ENCODE peak calls at places on chromosomes 13 and 19, in seven cellular contexts. D is sigmoid colon, W is mammary epithelial cell, U is A549, N is Panc1, G is transverse colon, O is neural progenitor cell. V is an unnamed sample.

GRCh38 chr13:44605711-44606110 is 29.6 kb upstream of the TSC22D1 start:
- DNase-seq in U (no peak), N (no peak), W (no peak), G (no peak), D (no peak), O (no peak), V (no peak)

GRCh38 chr13:48978942-48979601 is 3.4 kb downstream of the FNDC3A start:
- DNase-seq in N (no peak), D (no peak), G (no peak), U (no peak), O (no peak), W (no peak), V (no peak)

GRCh38 chr19:42280761-42281174 is 11.7 kb downstream of the CIC start:
- DNase-seq in O (peak), N (no peak), G (peak), W (no peak), D (no peak), U (no peak), V (no peak)

GRCh38 chr19:58538257-58539168 is 5.4 kb upstream of the TRIM28 start:
- DNase-seq in G (no peak), N (no peak), U (no peak), D (peak), O (peak), W (no peak), V (no peak)

GRCh38 chr19:10076535-10076934 is 9.6 kb upstream of the SHFL start:
- DNase-seq in G (no peak), N (no peak), W (no peak), D (no peak), O (no peak), U (no peak), V (no peak)

GRCh38 chr13:49908637-49909036 is 27.5 kb downstream of the SPRYD7 start:
- DNase-seq in G (no peak), N (no peak), D (no peak), W (no peak), U (peak), O (peak), V (no peak)

GRCh38 chr13:45328661-45329105 is 12.3 kb downstream of the TPT1 start:
- DNase-seq in W (no peak), U (no peak), G (no peak), N (no peak), O (no peak), D (no peak), V (no peak)

GRCh38 chr19:53432088-53432661 is 391 bp downstream of the ZNF761 start:
- DNase-seq in N (no peak), D (peak), U (peak), G (peak), W (peak), O (peak), V (no peak)

GRCh38 chr19:46537136-46538097 is 41.8 kb upstream of the PNMA8B start:
- DNase-seq in G (peak), U (peak), W (peak), O (peak), D (peak), N (no peak), V (no peak)

GRCh38 chr19:57667220-57667619 is 1.5 kb upstream of the ZSCAN4 start:
- DNase-seq in D (no peak), G (no peak), O (no peak), W (no peak), N (no peak), U (no peak), V (no peak)

GRCh38 chr13:75635621-75636338 is at the start of gene LMO7:
- DNase-seq in W (peak), O (peak), D (peak), N (no peak), U (peak), G (peak), V (no peak)

GRCh38 chr13:94516456-94516855 is 37.0 kb upstream of the DCT start:
- DNase-seq in G (no peak), U (no peak), W (no peak), O (no peak), D (no peak), N (no peak), V (no peak)

GRCh38 chr19:9945319-9945966 is 9.1 kb upstream of the OLFM2 start:
- DNase-seq in D (peak), G (peak), O (peak), U (peak), W (peak), N (no peak), V (peak)

GRCh38 chr13:91017031-91017668 is 330.3 kb upstream of the MIR17HG start:
- DNase-seq in U (peak), D (no peak), W (peak), N (peak), O (peak), G (no peak), V (no peak)

GRCh38 chr19:56441206-56441792 is 35.8 kb downstream of the ZNF667 start:
- DNase-seq in N (no peak), O (no peak), G (no peak), D (no peak), W (no peak), U (no peak), V (no peak)

GRCh38 chr19:40089462-40089861 is 1.3 kb downstream of the ZNF780A start:
- DNase-seq in N (no peak), D (no peak), W (peak), G (no peak), O (no peak), U (no peak), V (no peak)

GRCh38 chr13:47846886-47847285 is 154.2 kb downstream of the SUCLA2 start:
- DNase-seq in D (no peak), W (no peak), G (no peak), U (no peak), N (no peak), O (no peak), V (no peak)

GRCh38 chr19:38229585-38230073 is 5.6 kb upstream of the DPF1 start:
- DNase-seq in O (peak), G (peak), D (no peak), N (no peak), U (peak), W (peak), V (no peak)

GRCh38 chr19:11769995-11770394 is 3.2 kb downstream of the ZNF441 start:
- DNase-seq in N (no peak), D (no peak), W (no peak), U (no peak), G (no peak), O (no peak), V (no peak)

GRCh38 chr13:80224468-80224867 is 116.5 kb downstream of the SPRY2 start:
- DNase-seq in O (no peak), G (no peak), U (no peak), D (no peak), N (no peak), W (peak), V (no peak)

GRCh38 chr13:20294497-20294896 is 62.4 kb upstream of the GJB6 start:
- DNase-seq in G (no peak), N (no peak), U (peak), W (no peak), D (no peak), O (peak), V (no peak)

GRCh38 chr19:49133621-49134454 is 14.5 kb downstream of the PPFIA3 start:
- DNase-seq in O (peak), N (no peak), U (peak), D (peak), G (peak), W (no peak), V (no peak)

GRCh38 chr13:44238011-44238421 is 135.6 kb upstream of the SERP2 start:
- DNase-seq in O (no peak), D (no peak), W (peak), G (no peak), U (no peak), N (no peak), V (no peak)

GRCh38 chr19:47036233-47036651 is 12.2 kb downstream of the TMEM160 start:
- DNase-seq in G (peak), W (no peak), O (peak), N (no peak), U (peak), D (no peak), V (no peak)

GRCh38 chr13:49300716-49301589 is 53.2 kb downstream of the CDADC1 start:
- DNase-seq in W (peak), U (peak), N (peak), G (peak), D (peak), O (peak), V (peak)

GRCh38 chr19:629961-630714 is 3.2 kb downstream of the POLRMT start:
- DNase-seq in O (no peak), N (no peak), D (no peak), W (no peak), G (no peak), U (no peak), V (no peak)

GRCh38 chr13:46207828-46208227 is 3.9 kb upstream of the LRRC63 start:
- DNase-seq in O (peak), D (no peak), G (no peak), N (no peak), W (no peak), U (no peak), V (no peak)

GRCh38 chr19:11106477-11106876 is 17.2 kb downstream of the LDLR start:
- DNase-seq in N (no peak), G (peak), W (no peak), O (no peak), D (peak), U (no peak), V (no peak)

GRCh38 chr13:43128504-43128929 is 105.1 kb downstream of the DNAJC15 start:
- DNase-seq in N (no peak), D (peak), U (no peak), G (no peak), W (no peak), O (no peak), V (no peak)

GRCh38 chr13:106182404-106182803 is 353.1 kb downstream of the EFNB2 start:
- DNase-seq in U (peak), O (no peak), G (no peak), W (peak), N (no peak), D (no peak), V (peak)

GRCh38 chr13:50670847-50671542 is 172.5 kb downstream of the DLEU7 start:
- DNase-seq in W (no peak), U (no peak), O (no peak), D (no peak), N (no peak), G (no peak), V (no peak)

GRCh38 chr19:3642987-3643386 is 16.4 kb upstream of the CACTIN start:
- DNase-seq in W (no peak), G (no peak), O (peak), U (peak), D (no peak), N (no peak), V (no peak)

GRCh38 chr13:95355491-95355890 is 54.2 kb upstream of the ABCC4 start:
- DNase-seq in W (peak), N (no peak), D (peak), U (no peak), G (no peak), O (no peak), V (no peak)

GRCh38 chr13:56900549-56901279 is 240.0 kb upstream of the PRR20A start:
- DNase-seq in D (no peak), U (no peak), W (no peak), N (no peak), G (no peak), O (no peak), V (no peak)

GRCh38 chr13:34942732-34943674 is 933 bp downstream of the NBEA start:
- DNase-seq in O (peak), U (peak), G (peak), W (no peak), D (peak), N (no peak), V (no peak)

DNA sequence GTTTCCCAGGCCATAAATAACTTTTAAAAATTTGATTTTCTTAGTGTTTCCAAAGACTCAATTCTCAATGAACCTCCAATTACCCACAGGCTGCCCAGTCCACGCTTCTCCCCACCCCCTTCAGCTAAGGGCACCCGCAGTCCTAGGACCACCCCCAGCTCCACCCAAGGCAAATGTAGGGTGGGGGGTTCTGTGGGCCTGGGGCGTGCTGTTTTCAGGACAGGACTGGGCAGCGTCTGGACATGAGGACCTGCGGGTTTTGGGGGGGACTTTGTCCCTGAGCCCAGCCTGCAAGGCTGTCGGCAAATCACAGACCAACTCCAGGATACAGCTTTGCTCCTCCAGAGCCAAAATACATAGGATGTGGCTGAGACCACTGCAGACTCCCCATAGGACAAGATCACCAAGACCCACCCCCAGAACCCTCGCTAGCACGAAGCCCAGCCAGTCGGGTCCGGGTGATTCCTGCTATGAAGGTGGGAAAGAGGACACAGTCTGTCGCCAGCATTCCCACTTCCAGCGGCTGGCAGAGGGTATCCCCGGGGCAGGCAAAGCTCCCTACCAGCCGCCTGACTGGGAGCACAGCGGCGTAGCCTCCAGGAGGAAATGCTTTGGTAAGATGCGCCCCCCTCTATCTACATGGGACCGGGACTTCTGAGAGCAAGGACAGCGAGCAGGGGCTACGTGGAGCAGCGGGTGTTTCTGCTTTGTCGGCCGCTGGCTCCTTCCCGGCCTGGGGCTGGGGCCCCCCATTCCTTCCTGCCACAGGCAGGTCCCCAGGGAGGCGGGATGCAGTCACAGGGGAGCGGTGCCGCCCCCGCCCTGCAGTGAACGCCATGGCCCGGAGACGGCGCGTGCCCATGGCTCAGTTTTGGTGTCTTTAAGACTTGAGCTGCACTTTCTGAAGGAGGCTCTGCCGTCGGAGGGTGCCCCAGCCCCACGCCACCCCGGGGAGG is 1.6 kb upstream of the TIMM13 start:
- DNase-seq in G (no peak), N (no peak), D (no peak), O (no peak), W (no peak), U (no peak), V (no peak)
- H3K4me3 ChIP-seq in G (no peak), N (no peak), D (no peak), O (no peak), W (no peak), U (no peak), V (no peak)

GRCh38 chr13:40993987-40994386 is 25.1 kb downstream of the ELF1 start:
- DNase-seq in W (peak), U (no peak), G (peak), O (no peak), N (no peak), D (no peak), V (no peak)
- TF ChIP-seq CTCF in W (peak), U (no peak), G (peak), O (no peak), N (no peak), D (no peak), V (no peak)

DNA sequence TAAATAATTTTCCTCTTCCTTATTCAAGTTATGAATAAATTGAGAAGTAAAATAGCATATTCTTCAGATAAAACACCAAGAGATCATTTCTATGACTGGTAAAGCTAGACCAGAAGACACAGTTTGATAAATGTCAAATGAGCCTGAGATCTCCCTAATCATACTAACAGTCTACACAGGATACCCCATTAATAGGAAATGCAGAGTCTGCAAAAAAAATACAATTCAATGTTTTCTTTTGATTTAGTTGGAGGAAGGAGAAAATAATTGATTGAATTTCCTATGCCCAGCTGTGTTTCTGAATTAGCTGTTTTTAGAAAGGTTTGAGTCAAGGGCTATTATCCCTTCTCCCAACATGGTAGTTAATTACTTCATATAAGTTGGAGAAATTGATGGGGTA is 734.6 kb upstream of the SLITRK1 start:
- DNase-seq in U (no peak), G (no peak), W (no peak), D (no peak), O (no peak), N (no peak), V (no peak)
- H3K4me3 ChIP-seq in U (no peak), G (no peak), W (no peak), D (no peak), O (no peak), N (no peak), V (no peak)

GRCh38 chr13:99605417-99606321 is 104.4 kb downstream of the TM9SF2 start:
- DNase-seq in O (peak), W (no peak), G (peak), N (no peak), D (no peak), U (peak), V (peak)
- TF ChIP-seq CTCF in O (peak), W (peak), G (no peak), N (no peak), D (no peak), U (no peak), V (peak)